ENCODE peak calls at places on chromosomes 13 and 19, in four cellular contexts. One of them, this sample, is unnamed.
A peak's percentile ranks its signal among the peaks of the same experiment; 100 is the strongest.

GRCh38 chr13:25657062-25657588 is 285.4 kb downstream of the ATP8A2 start:
- DNase-seq in left ventricle myocardium inferior: no peak
- DNase-seq in Peyer's patch: no peak
- DNase-seq in aorta: no peak
- DNase-seq in this sample: no peak

GRCh38 chr19:48480476-48481190 is 11.5 kb downstream of the CYTH2 start:
- DNase-seq in left ventricle myocardium inferior: peak; percentile 56
- DNase-seq in Peyer's patch: peak; percentile 72
- DNase-seq in aorta: no peak
- DNase-seq in this sample: no peak

GRCh38 chr13:72565893-72566292 is 161.5 kb downstream of the MZT1 start:
- DNase-seq in left ventricle myocardium inferior: no peak
- DNase-seq in Peyer's patch: no peak
- DNase-seq in aorta: no peak
- DNase-seq in this sample: no peak

GRCh38 chr19:34662919-34663318 is 14.0 kb downstream of the SCGB2B2 start:
- DNase-seq in left ventricle myocardium inferior: no peak
- DNase-seq in Peyer's patch: no peak
- DNase-seq in aorta: no peak
- DNase-seq in this sample: no peak

GRCh38 chr19:33496496-33496895 is 25.1 kb downstream of the PEPD start:
- DNase-seq in left ventricle myocardium inferior: no peak
- DNase-seq in Peyer's patch: no peak
- DNase-seq in aorta: peak; percentile 32
- DNase-seq in this sample: no peak

GRCh38 chr13:74187564-74187963 is 53.4 kb upstream of the KLF12 start:
- DNase-seq in left ventricle myocardium inferior: no peak
- DNase-seq in Peyer's patch: no peak
- DNase-seq in aorta: no peak
- DNase-seq in this sample: no peak

GRCh38 chr13:24672141-24673132 is 7.8 kb upstream of the ATP12A start:
- DNase-seq in left ventricle myocardium inferior: no peak
- DNase-seq in Peyer's patch: peak; percentile 15
- DNase-seq in aorta: no peak
- DNase-seq in this sample: no peak

GRCh38 chr13:28918030-28918429 is 97.9 kb downstream of the MTUS2 start:
- DNase-seq in left ventricle myocardium inferior: no peak
- DNase-seq in Peyer's patch: no peak
- DNase-seq in aorta: no peak
- DNase-seq in this sample: no peak

GRCh38 chr13:46885018-46885417 is 11.8 kb downstream of the HTR2A start:
- DNase-seq in left ventricle myocardium inferior: no peak
- DNase-seq in Peyer's patch: no peak
- DNase-seq in aorta: no peak
- DNase-seq in this sample: no peak

GRCh38 chr13:108276060-108276459 is 6.5 kb downstream of the TNFSF13B start:
- DNase-seq in left ventricle myocardium inferior: peak; percentile 62
- DNase-seq in Peyer's patch: no peak
- DNase-seq in aorta: peak; percentile 66
- DNase-seq in this sample: peak; percentile 31

GRCh38 chr13:58935689-58936088 is 1228.0 kb downstream of the DIAPH3 start:
- DNase-seq in left ventricle myocardium inferior: no peak
- DNase-seq in Peyer's patch: no peak
- DNase-seq in aorta: no peak
- DNase-seq in this sample: no peak

GRCh38 chr19:33463194-33463593 is 58.4 kb downstream of the PEPD start:
- DNase-seq in left ventricle myocardium inferior: no peak
- DNase-seq in Peyer's patch: no peak
- DNase-seq in aorta: no peak
- DNase-seq in this sample: no peak

GRCh38 chr13:113058988-113059850 is 46.4 kb upstream of the F7 start:
- DNase-seq in left ventricle myocardium inferior: peak; percentile 6
- DNase-seq in Peyer's patch: no peak
- DNase-seq in aorta: peak; percentile 22
- DNase-seq in this sample: no peak

GRCh38 chr19:29404015-29404414 is 121.8 kb upstream of the VSTM2B start:
- DNase-seq in left ventricle myocardium inferior: no peak
- DNase-seq in Peyer's patch: no peak
- DNase-seq in aorta: no peak
- DNase-seq in this sample: no peak

GRCh38 chr19:46975011-46975917 is 44.4 kb upstream of the NPAS1 start:
- DNase-seq in left ventricle myocardium inferior: no peak
- DNase-seq in Peyer's patch: no peak
- DNase-seq in aorta: peak; percentile 21
- DNase-seq in this sample: no peak

GRCh38 chr13:21884299-21884878 is 213.5 kb downstream of the FGF9 start:
- DNase-seq in left ventricle myocardium inferior: no peak
- DNase-seq in Peyer's patch: no peak
- DNase-seq in aorta: no peak
- DNase-seq in this sample: no peak

GRCh38 chr19:18173054-18173571 is 500 bp upstream of the IFI30 start:
- DNase-seq in left ventricle myocardium inferior: peak; percentile 52
- DNase-seq in Peyer's patch: peak; percentile 87
- DNase-seq in aorta: peak; percentile 93
- DNase-seq in this sample: no peak

GRCh38 chr19:18754501-18754900 is 36.6 kb downstream of the COMP start:
- DNase-seq in left ventricle myocardium inferior: no peak
- DNase-seq in Peyer's patch: no peak
- DNase-seq in aorta: no peak
- DNase-seq in this sample: no peak

GRCh38 chr13:112325142-112325808 is 50.9 kb upstream of the SPACA7 start:
- DNase-seq in left ventricle myocardium inferior: no peak
- DNase-seq in Peyer's patch: no peak
- DNase-seq in aorta: no peak
- DNase-seq in this sample: no peak

GRCh38 chr19:48714759-48715261 is 4.7 kb downstream of the MAMSTR start:
- DNase-seq in left ventricle myocardium inferior: no peak
- DNase-seq in Peyer's patch: peak; percentile 76
- DNase-seq in aorta: no peak
- DNase-seq in this sample: no peak

GRCh38 chr19:10678813-10679212 is 22.4 kb upstream of the QTRT1 start:
- DNase-seq in left ventricle myocardium inferior: no peak
- DNase-seq in Peyer's patch: no peak
- DNase-seq in aorta: no peak
- DNase-seq in this sample: no peak

GRCh38 chr19:18712981-18713380 is 29.5 kb downstream of the CRTC1 start:
- DNase-seq in left ventricle myocardium inferior: no peak
- DNase-seq in Peyer's patch: no peak
- DNase-seq in aorta: no peak
- DNase-seq in this sample: no peak

GRCh38 chr19:7074705-7075282 is 5.3 kb downstream of the ZNF557 start:
- DNase-seq in left ventricle myocardium inferior: no peak
- DNase-seq in Peyer's patch: no peak
- DNase-seq in aorta: no peak
- DNase-seq in this sample: no peak

GRCh38 chr19:7076151-7076550 is 6.6 kb downstream of the ZNF557 start:
- DNase-seq in left ventricle myocardium inferior: no peak
- DNase-seq in Peyer's patch: no peak
- DNase-seq in aorta: no peak
- DNase-seq in this sample: no peak

GRCh38 chr19:7072541-7072940 is 3.0 kb downstream of the ZNF557 start:
- DNase-seq in left ventricle myocardium inferior: no peak
- DNase-seq in Peyer's patch: no peak
- DNase-seq in aorta: no peak
- DNase-seq in this sample: no peak

GRCh38 chr19:7083076-7083956 is 13.8 kb downstream of the ZNF557 start:
- DNase-seq in left ventricle myocardium inferior: no peak
- DNase-seq in Peyer's patch: no peak
- DNase-seq in aorta: no peak
- DNase-seq in this sample: no peak

DNA sequence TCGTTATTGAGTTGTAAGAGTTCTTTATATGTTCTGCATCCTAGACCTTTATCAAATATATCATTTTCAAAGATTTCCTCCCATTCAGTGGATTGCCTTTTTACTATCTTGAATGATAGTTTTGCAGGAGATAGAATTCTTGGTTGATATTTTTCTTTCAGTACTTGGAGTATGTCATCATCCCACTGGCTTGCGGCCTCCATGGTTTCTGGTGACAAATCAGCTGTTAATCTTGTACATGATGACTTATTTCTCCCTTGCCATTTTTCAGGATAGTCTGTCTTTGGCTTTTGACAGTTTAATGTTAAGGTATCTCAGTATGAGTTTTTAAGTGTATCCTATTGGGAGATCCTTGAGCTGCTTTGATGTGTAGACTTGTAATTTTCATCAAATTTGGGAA is 8.5 kb downstream of the ZNF557 start:
- DNase-seq in left ventricle myocardium inferior: no peak
- DNase-seq in Peyer's patch: no peak
- DNase-seq in aorta: no peak
- DNase-seq in this sample: no peak
- H3K9me3 ChIP-seq in left ventricle myocardium inferior: peaks cover 80% of the 10 kb centered on the region
- H3K9me3 ChIP-seq in Peyer's patch: peaks cover 17% of the 10 kb centered on the region
- H3K9me3 ChIP-seq in aorta: peaks cover 32% of the 10 kb centered on the region
- H3K9me3 ChIP-seq in this sample: peaks cover 85% of the 10 kb centered on the region

DNA sequence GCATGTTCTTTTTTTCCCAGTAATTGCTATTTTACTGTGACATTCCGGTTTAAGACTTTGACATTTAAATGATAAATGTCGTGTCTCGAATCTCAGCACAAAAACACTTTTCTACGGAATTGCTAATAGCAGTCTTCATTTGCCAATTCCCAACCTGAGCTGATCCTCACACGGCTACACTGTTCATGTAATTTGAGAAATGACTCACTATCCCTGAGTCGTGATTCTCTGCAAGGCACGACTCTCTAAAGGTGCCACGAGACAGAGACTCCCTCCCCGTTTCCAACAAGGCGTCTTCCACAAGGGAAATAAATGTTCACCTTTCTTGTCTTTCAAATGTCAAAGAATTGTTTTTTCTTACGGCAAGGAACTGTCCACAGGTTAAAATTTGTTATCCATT is 88.6 kb upstream of the USP29 start:
- DNase-seq in left ventricle myocardium inferior: no peak
- DNase-seq in Peyer's patch: no peak
- DNase-seq in aorta: no peak
- DNase-seq in this sample: no peak
- H3K9me3 ChIP-seq in left ventricle myocardium inferior: peaks cover 21% of the 10 kb centered on the region
- H3K9me3 ChIP-seq in Peyer's patch: no peaks in the 10 kb centered on the region
- H3K9me3 ChIP-seq in aorta: peaks cover 2% of the 10 kb centered on the region
- H3K9me3 ChIP-seq in this sample: peaks cover 25% of the 10 kb centered on the region

DNA sequence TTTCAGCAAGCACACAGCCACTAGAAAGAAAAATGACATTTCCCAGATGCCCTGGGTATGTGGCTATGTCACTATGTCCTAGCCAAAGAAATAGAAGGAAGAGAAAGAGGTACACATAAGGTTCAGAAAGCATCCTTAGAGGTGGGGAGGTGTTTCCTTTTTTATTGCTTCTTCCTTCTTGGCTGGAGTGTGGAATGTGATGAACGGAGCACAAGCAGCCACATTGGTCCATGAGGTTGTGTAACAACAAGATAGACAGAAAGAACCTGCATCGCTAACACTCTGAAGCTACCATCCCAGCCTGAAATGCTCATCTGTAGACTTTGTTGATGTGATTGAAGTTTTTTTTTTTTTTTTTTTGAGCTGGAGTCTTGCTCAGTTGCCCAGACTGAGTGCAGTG is 6.7 kb downstream of the SLC25A23 start:
- DNase-seq in left ventricle myocardium inferior: no peak
- DNase-seq in Peyer's patch: no peak
- DNase-seq in aorta: no peak
- DNase-seq in this sample: no peak
- H3K9me3 ChIP-seq in left ventricle myocardium inferior: peaks cover 21% of the 10 kb centered on the region
- H3K9me3 ChIP-seq in Peyer's patch: no peaks in the 10 kb centered on the region
- H3K9me3 ChIP-seq in aorta: no peaks in the 10 kb centered on the region
- H3K9me3 ChIP-seq in this sample: peaks cover 11% of the 10 kb centered on the region

GRCh38 chr19:1269065-1269477 is at the start of gene CIRBP:
- DNase-seq in left ventricle myocardium inferior: peak; percentile 100
- DNase-seq in Peyer's patch: peak; percentile 100
- DNase-seq in aorta: peak; percentile 100
- DNase-seq in this sample: peak; percentile 100
- H3K9me3 ChIP-seq in left ventricle myocardium inferior: no peaks in the 10 kb centered on the region
- H3K9me3 ChIP-seq in Peyer's patch: no peaks in the 10 kb centered on the region
- H3K9me3 ChIP-seq in aorta: no peaks in the 10 kb centered on the region
- H3K9me3 ChIP-seq in this sample: no peaks in the 10 kb centered on the region

DNA sequence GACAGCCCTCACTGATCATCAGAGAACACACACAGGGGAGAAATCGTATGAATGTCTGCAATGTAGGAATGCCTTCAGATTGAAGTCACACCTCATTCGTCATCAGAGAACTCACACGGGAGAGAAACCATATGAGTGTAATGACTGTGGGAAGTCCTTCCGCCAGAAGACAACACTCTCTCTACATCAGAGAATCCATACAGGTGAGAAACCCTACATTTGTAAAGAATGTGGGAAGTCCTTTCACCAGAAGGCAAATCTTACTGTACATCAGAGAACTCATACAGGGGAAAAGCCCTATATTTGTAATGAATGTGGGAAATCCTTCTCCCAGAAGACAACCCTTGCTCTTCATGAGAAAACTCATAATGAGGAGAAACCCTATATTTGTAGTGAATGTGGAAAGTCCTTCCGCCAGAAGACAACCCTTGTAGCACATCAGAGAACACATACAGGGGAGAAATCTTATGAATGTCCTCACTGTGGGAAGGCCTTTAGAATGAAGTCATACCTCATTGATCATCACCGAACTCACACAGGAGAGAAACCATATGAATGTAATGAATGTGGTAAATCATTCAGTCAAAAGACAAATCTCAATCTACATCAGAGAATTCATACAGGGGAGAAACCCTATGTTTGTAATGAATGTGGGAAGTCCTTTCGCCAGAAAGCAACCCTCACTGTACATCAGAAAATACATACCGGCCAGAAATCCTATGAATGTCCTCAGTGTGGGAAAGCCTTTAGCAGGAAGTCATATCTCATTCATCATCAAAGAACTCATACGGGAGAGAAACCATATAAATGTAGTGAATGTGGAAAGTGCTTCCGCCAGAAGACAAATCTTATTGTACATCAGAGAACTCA is 32.5 kb downstream of the ZNF567 start:
- DNase-seq in left ventricle myocardium inferior: no peak
- DNase-seq in Peyer's patch: no peak
- DNase-seq in aorta: no peak
- DNase-seq in this sample: no peak
- H3K9me3 ChIP-seq in left ventricle myocardium inferior: peaks cover 100% of the 10 kb centered on the region
- H3K9me3 ChIP-seq in Peyer's patch: peaks cover 20% of the 10 kb centered on the region
- H3K9me3 ChIP-seq in aorta: peaks cover 21% of the 10 kb centered on the region
- H3K9me3 ChIP-seq in this sample: peaks cover 100% of the 10 kb centered on the region

This sample was measured in stomach.